ENCODE peak calls at places on chromosome 4, in ten cellular contexts. One of them, this sample, is unnamed.

GRCh38 chr4:170662250-170662649 is 572.5 kb upstream of the AADAT start:
- DNase-seq in tibial artery: no peak
- DNase-seq in fibroblast of mammary gland: no peak
- DNase-seq in H9: no peak
- DNase-seq in astrocyte of the spinal cord: no peak
- DNase-seq in lower leg skin: no peak
- DNase-seq in endothelial cell: no peak
- DNase-seq in sigmoid colon: no peak
- DNase-seq in cardiac muscle cell: no peak
- DNase-seq in choroid plexus epithelial cell: no peak
- DNase-seq in this sample: no peak

GRCh38 chr4:113057891-113058290 is 8.4 kb downstream of the ANK2 start:
- DNase-seq in tibial artery: no peak
- DNase-seq in fibroblast of mammary gland: peak
- DNase-seq in H9: no peak
- DNase-seq in astrocyte of the spinal cord: peak
- DNase-seq in lower leg skin: no peak
- DNase-seq in endothelial cell: no peak
- DNase-seq in sigmoid colon: no peak
- DNase-seq in cardiac muscle cell: no peak
- DNase-seq in choroid plexus epithelial cell: peak
- DNase-seq in this sample: no peak

GRCh38 chr4:37639551-37640293 is 46.5 kb downstream of the RELL1 start:
- DNase-seq in tibial artery: no peak
- DNase-seq in fibroblast of mammary gland: peak
- DNase-seq in H9: no peak
- DNase-seq in astrocyte of the spinal cord: no peak
- DNase-seq in lower leg skin: no peak
- DNase-seq in endothelial cell: no peak
- DNase-seq in sigmoid colon: no peak
- DNase-seq in cardiac muscle cell: peak
- DNase-seq in choroid plexus epithelial cell: no peak
- DNase-seq in this sample: no peak

GRCh38 chr4:52265781-52266525 is 214.8 kb downstream of the SPATA18 start:
- DNase-seq in tibial artery: no peak
- DNase-seq in fibroblast of mammary gland: no peak
- DNase-seq in H9: no peak
- DNase-seq in astrocyte of the spinal cord: no peak
- DNase-seq in lower leg skin: no peak
- DNase-seq in endothelial cell: no peak
- DNase-seq in sigmoid colon: no peak
- DNase-seq in cardiac muscle cell: no peak
- DNase-seq in choroid plexus epithelial cell: no peak
- DNase-seq in this sample: no peak

GRCh38 chr4:84243685-84244084 is 255.4 kb downstream of the NKX6-1 start:
- DNase-seq in tibial artery: no peak
- DNase-seq in fibroblast of mammary gland: no peak
- DNase-seq in H9: no peak
- DNase-seq in astrocyte of the spinal cord: no peak
- DNase-seq in lower leg skin: no peak
- DNase-seq in endothelial cell: no peak
- DNase-seq in sigmoid colon: no peak
- DNase-seq in cardiac muscle cell: no peak
- DNase-seq in choroid plexus epithelial cell: no peak
- DNase-seq in this sample: no peak

GRCh38 chr4:5720157-5720850 is 9.3 kb downstream of the EVC start:
- DNase-seq in tibial artery: no peak
- DNase-seq in fibroblast of mammary gland: no peak
- DNase-seq in H9: no peak
- DNase-seq in astrocyte of the spinal cord: no peak
- DNase-seq in lower leg skin: no peak
- DNase-seq in endothelial cell: no peak
- DNase-seq in sigmoid colon: no peak
- DNase-seq in cardiac muscle cell: no peak
- DNase-seq in choroid plexus epithelial cell: no peak
- DNase-seq in this sample: no peak

GRCh38 chr4:53122280-53123116 is 243.4 kb downstream of the SCFD2 start:
- DNase-seq in tibial artery: no peak
- DNase-seq in fibroblast of mammary gland: no peak
- DNase-seq in H9: no peak
- DNase-seq in astrocyte of the spinal cord: no peak
- DNase-seq in lower leg skin: no peak
- DNase-seq in endothelial cell: no peak
- DNase-seq in sigmoid colon: no peak
- DNase-seq in cardiac muscle cell: no peak
- DNase-seq in choroid plexus epithelial cell: no peak
- DNase-seq in this sample: no peak

GRCh38 chr4:144355809-144356757 is 215.6 kb upstream of the GYPA start:
- DNase-seq in tibial artery: no peak
- DNase-seq in fibroblast of mammary gland: peak
- DNase-seq in H9: peak
- DNase-seq in astrocyte of the spinal cord: peak
- DNase-seq in lower leg skin: no peak
- DNase-seq in endothelial cell: peak
- DNase-seq in sigmoid colon: no peak
- DNase-seq in cardiac muscle cell: peak
- DNase-seq in choroid plexus epithelial cell: peak
- DNase-seq in this sample: peak

DNA sequence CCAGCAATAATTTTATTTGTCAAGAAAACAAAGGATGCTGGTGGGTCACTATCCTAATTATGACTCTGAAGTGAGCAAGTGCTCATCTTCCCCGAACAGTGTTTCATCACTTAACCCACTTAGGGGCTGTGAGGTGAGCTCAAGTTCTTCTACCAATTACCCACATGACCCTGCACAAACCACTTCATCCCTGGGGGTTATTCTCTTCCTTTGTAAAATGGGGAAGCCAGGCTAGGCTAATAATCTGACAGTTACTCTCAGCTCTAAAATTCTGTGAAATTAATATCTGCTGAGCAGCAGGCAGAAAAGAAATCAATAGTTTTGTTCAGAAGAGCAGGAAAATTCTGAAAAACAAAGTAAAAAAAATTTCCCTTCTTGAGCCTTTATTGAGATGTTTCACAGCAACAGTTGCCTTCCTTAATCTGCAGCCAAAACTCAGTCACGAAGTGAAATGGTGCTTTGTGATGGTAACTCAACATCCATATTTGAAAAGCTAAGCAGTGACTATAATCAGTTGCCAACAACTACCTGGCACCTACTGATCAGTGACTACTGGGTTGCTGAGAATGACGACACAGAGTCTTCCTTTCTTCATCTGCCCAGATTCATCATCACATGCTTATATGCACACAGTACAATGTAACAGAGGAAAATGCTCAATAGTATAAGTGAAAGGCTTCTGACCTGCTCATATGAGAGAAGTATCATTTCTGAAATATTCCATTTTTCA is 24.1 kb downstream of the ATP8A1 start:
- DNase-seq in tibial artery: no peak
- DNase-seq in fibroblast of mammary gland: no peak
- DNase-seq in H9: no peak
- DNase-seq in astrocyte of the spinal cord: no peak
- DNase-seq in lower leg skin: no peak
- DNase-seq in endothelial cell: no peak
- DNase-seq in sigmoid colon: no peak
- DNase-seq in cardiac muscle cell: no peak
- DNase-seq in choroid plexus epithelial cell: no peak
- DNase-seq in this sample: no peak
- TF ChIP-seq CTCF in tibial artery: no peak
- TF ChIP-seq CTCF in fibroblast of mammary gland: no peak
- TF ChIP-seq CTCF in H9: no peak
- TF ChIP-seq CTCF in astrocyte of the spinal cord: no peak
- TF ChIP-seq CTCF in lower leg skin: no peak
- TF ChIP-seq CTCF in endothelial cell: no peak
- TF ChIP-seq CTCF in sigmoid colon: no peak
- TF ChIP-seq CTCF in cardiac muscle cell: no peak
- TF ChIP-seq CTCF in choroid plexus epithelial cell: no peak
- TF ChIP-seq CTCF in this sample: no peak

DNA sequence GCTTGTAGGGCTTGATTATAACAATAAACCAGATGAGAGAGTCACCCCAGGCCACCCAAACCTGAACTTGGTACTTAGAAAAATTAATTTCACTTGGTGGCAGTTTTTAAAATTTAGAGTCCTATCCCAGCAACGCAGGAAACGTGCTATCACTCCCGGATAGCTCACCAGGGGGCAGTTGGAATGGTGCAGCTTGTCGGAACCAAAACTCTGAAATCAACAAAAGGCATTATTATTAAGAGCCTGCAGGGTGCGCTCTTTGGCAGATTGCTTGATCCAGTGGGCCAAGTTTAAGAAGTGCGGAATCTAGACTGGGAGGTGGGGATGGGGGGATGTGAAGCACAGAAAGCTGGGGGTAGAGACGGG is 2.4 kb downstream of the FRAS1 start:
- DNase-seq in tibial artery: peak
- DNase-seq in fibroblast of mammary gland: peak
- DNase-seq in H9: peak
- DNase-seq in astrocyte of the spinal cord: peak
- DNase-seq in lower leg skin: peak
- DNase-seq in endothelial cell: peak
- DNase-seq in sigmoid colon: peak
- DNase-seq in cardiac muscle cell: peak
- DNase-seq in choroid plexus epithelial cell: peak
- DNase-seq in this sample: peak
- TF ChIP-seq CTCF in tibial artery: peak
- TF ChIP-seq CTCF in fibroblast of mammary gland: peak
- TF ChIP-seq CTCF in H9: peak
- TF ChIP-seq CTCF in astrocyte of the spinal cord: peak
- TF ChIP-seq CTCF in lower leg skin: no peak
- TF ChIP-seq CTCF in endothelial cell: peak
- TF ChIP-seq CTCF in sigmoid colon: peak
- TF ChIP-seq CTCF in cardiac muscle cell: peak
- TF ChIP-seq CTCF in choroid plexus epithelial cell: peak
- TF ChIP-seq CTCF in this sample: peak

DNA sequence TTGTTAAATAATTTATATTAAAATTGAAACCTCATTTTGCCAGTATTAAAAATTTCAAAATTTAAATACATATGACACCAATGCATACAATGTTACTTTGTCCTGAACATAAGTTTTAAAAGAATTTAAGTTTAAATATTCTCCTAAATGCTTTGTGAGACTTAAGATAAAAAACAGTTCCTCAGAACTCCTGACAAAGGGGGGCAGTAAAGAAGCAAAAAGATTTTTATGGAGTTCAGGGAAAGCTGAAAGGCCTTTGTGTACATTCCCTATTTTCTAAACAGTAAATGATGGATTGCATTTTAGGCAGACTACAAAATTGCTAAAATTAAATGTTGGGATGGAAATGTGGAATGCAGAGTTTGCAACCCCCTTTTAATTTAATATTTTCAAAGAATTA is 81.8 kb downstream of the SNCA start:
- DNase-seq in tibial artery: no peak
- DNase-seq in fibroblast of mammary gland: peak
- DNase-seq in H9: no peak
- DNase-seq in astrocyte of the spinal cord: peak
- DNase-seq in lower leg skin: no peak
- DNase-seq in endothelial cell: no peak
- DNase-seq in sigmoid colon: no peak
- DNase-seq in cardiac muscle cell: peak
- DNase-seq in choroid plexus epithelial cell: peak
- DNase-seq in this sample: no peak
- TF ChIP-seq CTCF in tibial artery: no peak
- TF ChIP-seq CTCF in fibroblast of mammary gland: peak
- TF ChIP-seq CTCF in H9: peak
- TF ChIP-seq CTCF in astrocyte of the spinal cord: peak
- TF ChIP-seq CTCF in lower leg skin: no peak
- TF ChIP-seq CTCF in endothelial cell: no peak
- TF ChIP-seq CTCF in sigmoid colon: no peak
- TF ChIP-seq CTCF in cardiac muscle cell: peak
- TF ChIP-seq CTCF in choroid plexus epithelial cell: no peak
- TF ChIP-seq CTCF in this sample: peak

GRCh38 chr4:152164561-152164960 is 371.3 kb downstream of the FBXW7 start:
- DNase-seq in tibial artery: no peak
- DNase-seq in fibroblast of mammary gland: no peak
- DNase-seq in H9: no peak
- DNase-seq in astrocyte of the spinal cord: no peak
- DNase-seq in lower leg skin: no peak
- DNase-seq in endothelial cell: no peak
- DNase-seq in sigmoid colon: no peak
- DNase-seq in cardiac muscle cell: no peak
- DNase-seq in choroid plexus epithelial cell: no peak
- DNase-seq in this sample: no peak

GRCh38 chr4:152165851-152166250 is 370.0 kb downstream of the FBXW7 start:
- DNase-seq in tibial artery: no peak
- DNase-seq in fibroblast of mammary gland: no peak
- DNase-seq in H9: no peak
- DNase-seq in astrocyte of the spinal cord: no peak
- DNase-seq in lower leg skin: no peak
- DNase-seq in endothelial cell: no peak
- DNase-seq in sigmoid colon: no peak
- DNase-seq in cardiac muscle cell: no peak
- DNase-seq in choroid plexus epithelial cell: no peak
- DNase-seq in this sample: no peak

GRCh38 chr4:152168960-152169616 is 366.8 kb downstream of the FBXW7 start:
- DNase-seq in tibial artery: no peak
- DNase-seq in fibroblast of mammary gland: no peak
- DNase-seq in H9: no peak
- DNase-seq in astrocyte of the spinal cord: no peak
- DNase-seq in lower leg skin: no peak
- DNase-seq in endothelial cell: no peak
- DNase-seq in sigmoid colon: no peak
- DNase-seq in cardiac muscle cell: no peak
- DNase-seq in choroid plexus epithelial cell: no peak
- DNase-seq in this sample: no peak

GRCh38 chr4:152165146-152165545 is 370.7 kb downstream of the FBXW7 start:
- DNase-seq in tibial artery: no peak
- DNase-seq in fibroblast of mammary gland: no peak
- DNase-seq in H9: peak
- DNase-seq in astrocyte of the spinal cord: no peak
- DNase-seq in lower leg skin: no peak
- DNase-seq in endothelial cell: peak
- DNase-seq in sigmoid colon: no peak
- DNase-seq in cardiac muscle cell: no peak
- DNase-seq in choroid plexus epithelial cell: peak
- DNase-seq in this sample: no peak

GRCh38 chr4:152166567-152166966 is 369.3 kb downstream of the FBXW7 start:
- DNase-seq in tibial artery: no peak
- DNase-seq in fibroblast of mammary gland: peak
- DNase-seq in H9: no peak
- DNase-seq in astrocyte of the spinal cord: no peak
- DNase-seq in lower leg skin: no peak
- DNase-seq in endothelial cell: peak
- DNase-seq in sigmoid colon: no peak
- DNase-seq in cardiac muscle cell: peak
- DNase-seq in choroid plexus epithelial cell: peak
- DNase-seq in this sample: peak
- TF ChIP-seq CTCF in tibial artery: no peak
- TF ChIP-seq CTCF in fibroblast of mammary gland: no peak
- TF ChIP-seq CTCF in H9: no peak
- TF ChIP-seq CTCF in astrocyte of the spinal cord: no peak
- TF ChIP-seq CTCF in lower leg skin: no peak
- TF ChIP-seq CTCF in endothelial cell: no peak
- TF ChIP-seq CTCF in sigmoid colon: no peak
- TF ChIP-seq CTCF in cardiac muscle cell: no peak
- TF ChIP-seq CTCF in choroid plexus epithelial cell: no peak
- TF ChIP-seq CTCF in this sample: no peak